ENCODE peak calls at places on chromosomes 16 and 17, in eight cellular contexts. One of them, this sample, is unnamed.

GRCh38 chr17:74424658-74425057 is 7.2 kb upstream of the GPRC5C start:
- DNase-seq in cardiac muscle cell: no peak
- DNase-seq in upper lobe of right lung: no peak
- DNase-seq in GM12878: no peak
- DNase-seq in GM23248: no peak
- DNase-seq in body of pancreas: no peak
- DNase-seq in ovary: no peak
- DNase-seq in heart right ventricle: peak
- DNase-seq in this sample: no peak

GRCh38 chr17:2138768-2139167 is 83.9 kb downstream of the HIC1 start:
- DNase-seq in cardiac muscle cell: peak
- DNase-seq in upper lobe of right lung: no peak
- DNase-seq in heart right ventricle: no peak
- DNase-seq in GM12878: peak
- DNase-seq in GM23248: peak
- DNase-seq in ovary: no peak
- DNase-seq in body of pancreas: no peak
- DNase-seq in this sample: no peak

GRCh38 chr16:17138801-17139200 is 332.0 kb downstream of the XYLT1 start:
- DNase-seq in GM23248: peak
- DNase-seq in heart right ventricle: no peak
- DNase-seq in ovary: no peak
- DNase-seq in cardiac muscle cell: peak
- DNase-seq in body of pancreas: no peak
- DNase-seq in GM12878: no peak
- DNase-seq in upper lobe of right lung: no peak
- DNase-seq in this sample: no peak

GRCh38 chr16:87541882-87542234 is 49.0 kb upstream of the ZCCHC14 start:
- DNase-seq in heart right ventricle: no peak
- DNase-seq in ovary: no peak
- DNase-seq in GM23248: peak
- DNase-seq in GM12878: no peak
- DNase-seq in body of pancreas: no peak
- DNase-seq in upper lobe of right lung: no peak
- DNase-seq in cardiac muscle cell: no peak
- DNase-seq in this sample: peak

GRCh38 chr16:11681526-11681925 is 13.3 kb downstream of the SNN start:
- DNase-seq in GM12878: no peak
- DNase-seq in body of pancreas: no peak
- DNase-seq in heart right ventricle: no peak
- DNase-seq in GM23248: no peak
- DNase-seq in ovary: peak
- DNase-seq in cardiac muscle cell: no peak
- DNase-seq in upper lobe of right lung: peak
- DNase-seq in this sample: no peak

GRCh38 chr16:53482123-53482522 is 20.9 kb downstream of the AKTIP start:
- DNase-seq in cardiac muscle cell: no peak
- DNase-seq in upper lobe of right lung: no peak
- DNase-seq in heart right ventricle: no peak
- DNase-seq in GM12878: no peak
- DNase-seq in GM23248: peak
- DNase-seq in ovary: no peak
- DNase-seq in body of pancreas: no peak
- DNase-seq in this sample: no peak

GRCh38 chr17:37643829-37644228 is 583 bp upstream of the DDX52 start:
- DNase-seq in GM12878: no peak
- DNase-seq in upper lobe of right lung: no peak
- DNase-seq in body of pancreas: peak
- DNase-seq in heart right ventricle: no peak
- DNase-seq in ovary: no peak
- DNase-seq in GM23248: peak
- DNase-seq in cardiac muscle cell: peak
- DNase-seq in this sample: no peak

GRCh38 chr17:4573682-4574081 is 10.6 kb upstream of the SMTNL2 start:
- DNase-seq in cardiac muscle cell: no peak
- DNase-seq in body of pancreas: no peak
- DNase-seq in GM23248: peak
- DNase-seq in ovary: no peak
- DNase-seq in upper lobe of right lung: peak
- DNase-seq in heart right ventricle: peak
- DNase-seq in GM12878: no peak
- DNase-seq in this sample: no peak

GRCh38 chr17:80345321-80345720 is 69.6 kb upstream of the ENDOV start:
- DNase-seq in body of pancreas: no peak
- DNase-seq in ovary: no peak
- DNase-seq in GM23248: no peak
- DNase-seq in GM12878: no peak
- DNase-seq in heart right ventricle: no peak
- DNase-seq in upper lobe of right lung: peak
- DNase-seq in cardiac muscle cell: no peak
- DNase-seq in this sample: no peak

GRCh38 chr16:3637371-3637923 is 17.0 kb upstream of the DNASE1 start:
- DNase-seq in heart right ventricle: no peak
- DNase-seq in upper lobe of right lung: no peak
- DNase-seq in cardiac muscle cell: peak
- DNase-seq in ovary: no peak
- DNase-seq in GM23248: no peak
- DNase-seq in GM12878: no peak
- DNase-seq in body of pancreas: no peak
- DNase-seq in this sample: no peak

GRCh38 chr17:82325286-82326180 is 8.0 kb downstream of the SECTM1 start:
- DNase-seq in GM23248: no peak
- DNase-seq in GM12878: no peak
- DNase-seq in upper lobe of right lung: peak
- DNase-seq in body of pancreas: no peak
- DNase-seq in cardiac muscle cell: no peak
- DNase-seq in ovary: no peak
- DNase-seq in heart right ventricle: peak
- DNase-seq in this sample: peak

GRCh38 chr17:20997711-20998570 is 44.9 kb downstream of the USP22 start:
- DNase-seq in upper lobe of right lung: peak
- DNase-seq in heart right ventricle: no peak
- DNase-seq in GM23248: no peak
- DNase-seq in ovary: no peak
- DNase-seq in GM12878: no peak
- DNase-seq in body of pancreas: no peak
- DNase-seq in cardiac muscle cell: no peak
- DNase-seq in this sample: no peak

GRCh38 chr16:1141201-1141600 is 11.7 kb upstream of the CACNA1H start:
- DNase-seq in body of pancreas: no peak
- DNase-seq in upper lobe of right lung: no peak
- DNase-seq in GM12878: no peak
- DNase-seq in cardiac muscle cell: no peak
- DNase-seq in GM23248: no peak
- DNase-seq in heart right ventricle: no peak
- DNase-seq in ovary: no peak
- DNase-seq in this sample: no peak

DNA sequence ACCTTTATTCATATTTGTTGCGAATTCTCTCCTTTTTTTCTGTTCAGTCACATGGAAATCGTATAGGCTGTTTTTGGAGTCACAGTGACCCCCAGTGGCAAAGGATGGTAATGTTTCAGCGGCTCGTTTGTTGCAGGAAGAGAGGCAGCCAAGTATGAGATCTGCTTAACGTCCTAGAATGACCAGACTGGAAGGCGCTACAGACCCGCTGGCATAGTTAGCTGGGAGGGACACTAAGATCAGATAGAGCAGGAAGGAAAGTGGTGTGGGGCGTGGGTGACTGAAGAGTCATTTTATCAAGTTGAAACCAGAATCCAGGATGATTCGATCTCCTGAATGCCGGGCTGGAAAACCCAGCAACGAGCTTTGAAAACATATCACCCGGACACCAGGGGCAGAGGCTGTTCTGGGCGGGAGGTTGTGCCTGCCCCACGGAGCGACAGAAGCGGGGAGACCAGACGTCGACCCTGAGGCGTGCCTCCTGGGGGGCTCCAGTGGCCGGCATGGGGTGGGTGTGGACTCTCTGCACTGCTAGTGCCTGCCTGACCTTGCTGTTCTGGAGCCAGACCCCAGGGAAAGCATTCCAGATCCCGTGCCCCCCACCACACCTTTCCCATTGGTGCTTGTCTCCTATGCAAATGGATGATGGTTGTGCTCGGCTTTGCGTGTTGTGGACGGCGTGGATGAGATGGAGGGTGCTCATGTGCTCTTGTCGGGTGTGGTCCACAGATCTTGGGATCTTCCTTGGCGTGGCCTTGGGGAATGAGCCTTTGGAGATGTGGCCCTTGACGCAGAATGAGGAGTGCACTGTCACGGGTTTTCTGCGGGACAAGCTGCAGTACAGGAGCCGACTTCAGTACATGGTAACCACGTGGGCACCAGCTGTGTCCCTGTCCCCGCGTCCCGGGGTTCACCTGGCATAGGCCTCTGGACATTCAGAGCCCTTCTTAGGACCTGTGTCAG is 7.7 kb downstream of the IL34 start:
- DNase-seq in body of pancreas: peak
- DNase-seq in ovary: peak
- DNase-seq in GM12878: peak
- DNase-seq in heart right ventricle: peak
- DNase-seq in GM23248: peak
- DNase-seq in upper lobe of right lung: peak
- DNase-seq in cardiac muscle cell: peak
- DNase-seq in this sample: peak
- H3K4me3 ChIP-seq in body of pancreas: no peak
- H3K4me3 ChIP-seq in ovary: peak
- H3K4me3 ChIP-seq in GM12878: no peak
- H3K4me3 ChIP-seq in heart right ventricle: peak
- H3K4me3 ChIP-seq in GM23248: peak
- H3K4me3 ChIP-seq in upper lobe of right lung: peak
- H3K4me3 ChIP-seq in cardiac muscle cell: no peak
- H3K4me3 ChIP-seq in this sample: no peak

GRCh38 chr16:81814751-81815428 is 35.8 kb downstream of the PLCG2 start:
- DNase-seq in GM12878: no peak
- DNase-seq in body of pancreas: no peak
- DNase-seq in GM23248: no peak
- DNase-seq in upper lobe of right lung: no peak
- DNase-seq in ovary: no peak
- DNase-seq in cardiac muscle cell: no peak
- DNase-seq in heart right ventricle: no peak
- DNase-seq in this sample: no peak

GRCh38 chr16:81816793-81817210 is 37.7 kb downstream of the PLCG2 start:
- DNase-seq in upper lobe of right lung: no peak
- DNase-seq in GM12878: peak
- DNase-seq in cardiac muscle cell: no peak
- DNase-seq in body of pancreas: no peak
- DNase-seq in GM23248: no peak
- DNase-seq in ovary: no peak
- DNase-seq in heart right ventricle: no peak
- DNase-seq in this sample: no peak

GRCh38 chr16:81813648-81814047 is 34.6 kb downstream of the PLCG2 start:
- DNase-seq in GM23248: no peak
- DNase-seq in ovary: no peak
- DNase-seq in body of pancreas: no peak
- DNase-seq in upper lobe of right lung: no peak
- DNase-seq in cardiac muscle cell: no peak
- DNase-seq in GM12878: no peak
- DNase-seq in heart right ventricle: no peak
- DNase-seq in this sample: no peak

GRCh38 chr16:81816351-81816750 is 37.3 kb downstream of the PLCG2 start:
- DNase-seq in GM12878: no peak
- DNase-seq in ovary: no peak
- DNase-seq in GM23248: no peak
- DNase-seq in upper lobe of right lung: no peak
- DNase-seq in cardiac muscle cell: no peak
- DNase-seq in body of pancreas: no peak
- DNase-seq in heart right ventricle: no peak
- DNase-seq in this sample: no peak

DNA sequence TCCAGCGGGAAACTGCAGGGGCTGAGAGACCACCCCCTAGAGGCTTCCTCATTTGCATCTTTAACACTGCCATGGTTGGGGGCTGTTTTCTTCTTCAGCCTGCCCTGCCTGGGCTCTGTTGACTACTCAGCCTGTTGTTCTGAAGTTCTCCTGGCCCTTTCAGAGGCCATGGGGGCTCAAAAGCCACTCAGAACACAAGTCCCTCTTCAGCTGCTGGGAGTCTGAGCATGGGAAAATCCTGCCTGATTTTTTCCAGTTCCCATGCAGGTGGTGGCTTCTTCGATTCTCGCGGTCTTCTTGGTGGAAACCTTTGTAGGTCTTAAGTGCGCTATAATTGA is 36.3 kb downstream of the PLCG2 start:
- DNase-seq in cardiac muscle cell: no peak
- DNase-seq in ovary: no peak
- DNase-seq in upper lobe of right lung: no peak
- DNase-seq in heart right ventricle: no peak
- DNase-seq in GM23248: no peak
- DNase-seq in body of pancreas: no peak
- DNase-seq in GM12878: peak
- DNase-seq in this sample: no peak
- H3K4me3 ChIP-seq in cardiac muscle cell: no peak
- H3K4me3 ChIP-seq in ovary: no peak
- H3K4me3 ChIP-seq in upper lobe of right lung: no peak
- H3K4me3 ChIP-seq in heart right ventricle: no peak
- H3K4me3 ChIP-seq in GM23248: no peak
- H3K4me3 ChIP-seq in body of pancreas: no peak
- H3K4me3 ChIP-seq in GM12878: peak
- H3K4me3 ChIP-seq in this sample: no peak

DNA sequence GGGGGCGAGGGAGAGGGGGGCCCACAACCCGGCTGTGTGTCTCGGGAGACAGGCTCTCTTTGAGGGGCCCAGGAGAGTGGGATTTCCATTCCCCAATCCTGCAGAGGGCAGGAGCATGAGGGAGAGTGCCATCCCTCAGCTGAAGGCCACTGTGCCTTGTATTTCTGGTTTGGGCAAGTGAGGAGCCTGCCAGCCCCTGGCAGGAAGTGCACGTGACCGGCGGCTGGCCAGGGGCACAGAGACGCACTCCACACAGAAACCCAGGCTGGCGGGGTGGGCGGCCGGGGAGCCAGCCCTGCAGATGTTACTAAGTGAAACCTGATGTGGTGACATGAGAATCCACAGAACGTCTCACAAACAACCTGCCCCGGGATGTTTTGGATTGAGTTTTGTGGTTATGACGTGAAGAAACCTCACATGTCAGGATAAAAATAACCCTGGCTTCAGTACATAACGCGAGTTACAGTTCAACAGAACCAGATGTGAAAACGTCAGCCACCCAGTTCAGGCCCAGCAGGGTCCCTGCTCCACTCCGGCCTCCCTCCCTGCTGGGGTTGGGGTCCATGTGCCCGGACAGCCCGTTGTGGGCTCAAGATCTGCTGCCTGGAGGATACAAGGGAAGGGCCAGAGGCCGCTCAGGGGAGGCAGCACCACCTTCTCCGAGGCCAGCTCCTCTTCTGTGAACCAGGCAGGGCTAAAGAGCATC is 51.7 kb upstream of the MTSS2 start:
- DNase-seq in heart right ventricle: peak
- DNase-seq in ovary: no peak
- DNase-seq in body of pancreas: peak
- DNase-seq in upper lobe of right lung: peak
- DNase-seq in cardiac muscle cell: peak
- DNase-seq in GM12878: peak
- DNase-seq in GM23248: peak
- DNase-seq in this sample: peak
- H3K4me3 ChIP-seq in heart right ventricle: no peak
- H3K4me3 ChIP-seq in ovary: no peak
- H3K4me3 ChIP-seq in body of pancreas: no peak
- H3K4me3 ChIP-seq in upper lobe of right lung: no peak
- H3K4me3 ChIP-seq in cardiac muscle cell: no peak
- H3K4me3 ChIP-seq in GM12878: no peak
- H3K4me3 ChIP-seq in GM23248: no peak
- H3K4me3 ChIP-seq in this sample: no peak

GRCh38 chr16:69741519-69741918 is 13.2 kb downstream of the NOB1 start:
- DNase-seq in cardiac muscle cell: no peak
- DNase-seq in heart right ventricle: no peak
- DNase-seq in GM12878: no peak
- DNase-seq in upper lobe of right lung: no peak
- DNase-seq in ovary: no peak
- DNase-seq in GM23248: no peak
- DNase-seq in body of pancreas: no peak
- DNase-seq in this sample: no peak
- H3K4me3 ChIP-seq in cardiac muscle cell: no peak
- H3K4me3 ChIP-seq in heart right ventricle: no peak
- H3K4me3 ChIP-seq in GM12878: no peak
- H3K4me3 ChIP-seq in upper lobe of right lung: no peak
- H3K4me3 ChIP-seq in ovary: no peak
- H3K4me3 ChIP-seq in GM23248: no peak
- H3K4me3 ChIP-seq in body of pancreas: no peak
- H3K4me3 ChIP-seq in this sample: no peak

This sample was measured in aorta.